ENCODE peak calls at places on chromosomes 2 and 18, in seven cellular contexts. One of them, this sample, is unnamed.

GRCh38 chr2:46518848-46519247 is 39.5 kb downstream of the TMEM247 start:
- DNase-seq in CD4-positive, alpha-beta T cell: no peak
- DNase-seq in activated naive CD4-positive, alpha-beta T cell: no peak
- DNase-seq in NCI-H69: no peak
- DNase-seq in ELR: no peak
- DNase-seq in hippocampal formation: peak; percentile 21
- DNase-seq in neural progenitor cell: no peak
- DNase-seq in this sample: peak; percentile 10

GRCh38 chr2:109721117-109721504 is 73.0 kb upstream of the RGPD5 start:
- DNase-seq in CD4-positive, alpha-beta T cell: no peak
- DNase-seq in activated naive CD4-positive, alpha-beta T cell: no peak
- DNase-seq in NCI-H69: no peak
- DNase-seq in ELR: no peak
- DNase-seq in hippocampal formation: no peak
- DNase-seq in neural progenitor cell: no peak
- DNase-seq in this sample: no peak

GRCh38 chr2:111168528-111168929 is 47.8 kb downstream of the BCL2L11 start:
- DNase-seq in CD4-positive, alpha-beta T cell: peak; percentile 38
- DNase-seq in activated naive CD4-positive, alpha-beta T cell: no peak
- DNase-seq in NCI-H69: peak; percentile 11
- DNase-seq in ELR: peak; percentile 87
- DNase-seq in hippocampal formation: no peak
- DNase-seq in neural progenitor cell: no peak
- DNase-seq in this sample: peak; percentile 66

GRCh38 chr18:78479443-78479842 is 500.2 kb upstream of the SALL3 start:
- DNase-seq in CD4-positive, alpha-beta T cell: no peak
- DNase-seq in activated naive CD4-positive, alpha-beta T cell: no peak
- DNase-seq in NCI-H69: no peak
- DNase-seq in ELR: no peak
- DNase-seq in hippocampal formation: no peak
- DNase-seq in neural progenitor cell: no peak
- DNase-seq in this sample: no peak

GRCh38 chr2:221570321-221571107 is 1.6 kb downstream of the EPHA4 start:
- DNase-seq in CD4-positive, alpha-beta T cell: peak; percentile 15
- DNase-seq in activated naive CD4-positive, alpha-beta T cell: no peak
- DNase-seq in NCI-H69: peak; percentile 79
- DNase-seq in ELR: peak; percentile 13
- DNase-seq in hippocampal formation: no peak
- DNase-seq in neural progenitor cell: peak; percentile 75
- DNase-seq in this sample: no peak

GRCh38 chr18:33495278-33495677 is 54.8 kb upstream of the CCDC178 start:
- DNase-seq in CD4-positive, alpha-beta T cell: no peak
- DNase-seq in activated naive CD4-positive, alpha-beta T cell: no peak
- DNase-seq in NCI-H69: peak; percentile 94
- DNase-seq in ELR: no peak
- DNase-seq in hippocampal formation: peak; percentile 28
- DNase-seq in neural progenitor cell: peak; percentile 70
- DNase-seq in this sample: no peak

GRCh38 chr2:109213646-109214417 is 84.8 kb downstream of the SH3RF3 start:
- DNase-seq in CD4-positive, alpha-beta T cell: peak; percentile 53
- DNase-seq in activated naive CD4-positive, alpha-beta T cell: no peak
- DNase-seq in NCI-H69: no peak
- DNase-seq in ELR: peak; percentile 92
- DNase-seq in hippocampal formation: no peak
- DNase-seq in neural progenitor cell: no peak
- DNase-seq in this sample: peak; percentile 86

GRCh38 chr2:108916397-108917077 is 72.5 kb downstream of the EDAR start:
- DNase-seq in CD4-positive, alpha-beta T cell: no peak
- DNase-seq in activated naive CD4-positive, alpha-beta T cell: no peak
- DNase-seq in NCI-H69: peak; percentile 80
- DNase-seq in ELR: no peak
- DNase-seq in hippocampal formation: no peak
- DNase-seq in neural progenitor cell: no peak
- DNase-seq in this sample: no peak

GRCh38 chr2:42185200-42185921 is 16.2 kb downstream of the EML4 start:
- DNase-seq in CD4-positive, alpha-beta T cell: no peak
- DNase-seq in activated naive CD4-positive, alpha-beta T cell: no peak
- DNase-seq in NCI-H69: no peak
- DNase-seq in ELR: no peak
- DNase-seq in hippocampal formation: no peak
- DNase-seq in neural progenitor cell: no peak
- DNase-seq in this sample: no peak

GRCh38 chr18:79949571-79950439 is 1.6 kb downstream of the SLC66A2 start:
- DNase-seq in CD4-positive, alpha-beta T cell: no peak
- DNase-seq in activated naive CD4-positive, alpha-beta T cell: no peak
- DNase-seq in NCI-H69: peak; percentile 39
- DNase-seq in ELR: no peak
- DNase-seq in hippocampal formation: no peak
- DNase-seq in neural progenitor cell: no peak
- DNase-seq in this sample: no peak

GRCh38 chr2:90069290-90069894 is 1377.9 kb downstream of the RPIA start:
- DNase-seq in CD4-positive, alpha-beta T cell: no peak
- DNase-seq in activated naive CD4-positive, alpha-beta T cell: no peak
- DNase-seq in NCI-H69: no peak
- DNase-seq in ELR: peak; percentile 9
- DNase-seq in hippocampal formation: no peak
- DNase-seq in neural progenitor cell: no peak
- DNase-seq in this sample: no peak

GRCh38 chr2:102021776-102022175 is 30.0 kb downstream of the IL1R2 start:
- DNase-seq in CD4-positive, alpha-beta T cell: no peak
- DNase-seq in activated naive CD4-positive, alpha-beta T cell: no peak
- DNase-seq in NCI-H69: no peak
- DNase-seq in ELR: no peak
- DNase-seq in hippocampal formation: no peak
- DNase-seq in neural progenitor cell: no peak
- DNase-seq in this sample: no peak

GRCh38 chr2:46991985-46992384 is 76.4 kb upstream of the MCFD2 start:
- DNase-seq in CD4-positive, alpha-beta T cell: no peak
- DNase-seq in activated naive CD4-positive, alpha-beta T cell: no peak
- DNase-seq in NCI-H69: no peak
- DNase-seq in ELR: no peak
- DNase-seq in hippocampal formation: no peak
- DNase-seq in neural progenitor cell: no peak
- DNase-seq in this sample: no peak

GRCh38 chr2:24365051-24365450 is 4.7 kb upstream of the ITSN2 start:
- DNase-seq in CD4-positive, alpha-beta T cell: no peak
- DNase-seq in activated naive CD4-positive, alpha-beta T cell: no peak
- DNase-seq in NCI-H69: peak; percentile 80
- DNase-seq in ELR: no peak
- DNase-seq in hippocampal formation: no peak
- DNase-seq in neural progenitor cell: no peak
- DNase-seq in this sample: no peak

GRCh38 chr2:98852903-98853302 is 83.1 kb downstream of the CRACDL start:
- DNase-seq in CD4-positive, alpha-beta T cell: no peak
- DNase-seq in activated naive CD4-positive, alpha-beta T cell: no peak
- DNase-seq in NCI-H69: no peak
- DNase-seq in ELR: no peak
- DNase-seq in hippocampal formation: no peak
- DNase-seq in neural progenitor cell: no peak
- DNase-seq in this sample: no peak

GRCh38 chr2:160367887-160368286 is 125.7 kb downstream of the RBMS1 start:
- DNase-seq in CD4-positive, alpha-beta T cell: no peak
- DNase-seq in activated naive CD4-positive, alpha-beta T cell: no peak
- DNase-seq in NCI-H69: no peak
- DNase-seq in ELR: peak; percentile 92
- DNase-seq in hippocampal formation: no peak
- DNase-seq in neural progenitor cell: no peak
- DNase-seq in this sample: peak; percentile 30

GRCh38 chr2:119523959-119524694 is at the start of gene SCTR:
- DNase-seq in CD4-positive, alpha-beta T cell: no peak
- DNase-seq in activated naive CD4-positive, alpha-beta T cell: no peak
- DNase-seq in NCI-H69: peak; percentile 12
- DNase-seq in ELR: no peak
- DNase-seq in hippocampal formation: no peak
- DNase-seq in neural progenitor cell: peak; percentile 77
- DNase-seq in this sample: no peak

GRCh38 chr2:219228026-219228744 is 1.3 kb downstream of the ATG9A start:
- DNase-seq in CD4-positive, alpha-beta T cell: no peak
- DNase-seq in activated naive CD4-positive, alpha-beta T cell: no peak
- DNase-seq in NCI-H69: peak; percentile 18
- DNase-seq in ELR: peak; percentile 16
- DNase-seq in hippocampal formation: no peak
- DNase-seq in neural progenitor cell: no peak
- DNase-seq in this sample: no peak

GRCh38 chr2:108917526-108917925 is 71.5 kb downstream of the EDAR start:
- DNase-seq in CD4-positive, alpha-beta T cell: no peak
- DNase-seq in activated naive CD4-positive, alpha-beta T cell: no peak
- DNase-seq in NCI-H69: peak; percentile 17
- DNase-seq in ELR: no peak
- DNase-seq in hippocampal formation: no peak
- DNase-seq in neural progenitor cell: no peak
- DNase-seq in this sample: no peak

GRCh38 chr2:179558010-179558911 is 293.6 kb upstream of the SESTD1 start:
- DNase-seq in CD4-positive, alpha-beta T cell: no peak
- DNase-seq in activated naive CD4-positive, alpha-beta T cell: no peak
- DNase-seq in NCI-H69: peak; percentile 73
- DNase-seq in ELR: no peak
- DNase-seq in hippocampal formation: no peak
- DNase-seq in neural progenitor cell: peak; percentile 6
- DNase-seq in this sample: no peak

GRCh38 chr18:22570492-22570891 is 152.8 kb upstream of the CTAGE1 start:
- DNase-seq in CD4-positive, alpha-beta T cell: no peak
- DNase-seq in activated naive CD4-positive, alpha-beta T cell: no peak
- DNase-seq in NCI-H69: no peak
- DNase-seq in ELR: no peak
- DNase-seq in hippocampal formation: no peak
- DNase-seq in neural progenitor cell: no peak
- DNase-seq in this sample: no peak

GRCh38 chr2:212905640-212906201 is 245.7 kb downstream of the IKZF2 start:
- DNase-seq in CD4-positive, alpha-beta T cell: no peak
- DNase-seq in activated naive CD4-positive, alpha-beta T cell: no peak
- DNase-seq in NCI-H69: peak; percentile 61
- DNase-seq in ELR: peak; percentile 69
- DNase-seq in hippocampal formation: no peak
- DNase-seq in neural progenitor cell: peak; percentile 53
- DNase-seq in this sample: no peak

GRCh38 chr2:2663401-2664036 is 332.4 kb upstream of the MYT1L start:
- DNase-seq in CD4-positive, alpha-beta T cell: no peak
- DNase-seq in activated naive CD4-positive, alpha-beta T cell: no peak
- DNase-seq in NCI-H69: no peak
- DNase-seq in ELR: no peak
- DNase-seq in hippocampal formation: no peak
- DNase-seq in neural progenitor cell: no peak
- DNase-seq in this sample: no peak

GRCh38 chr2:45698538-45698937 is 47.1 kb downstream of the PRKCE start:
- DNase-seq in CD4-positive, alpha-beta T cell: no peak
- DNase-seq in activated naive CD4-positive, alpha-beta T cell: no peak
- DNase-seq in NCI-H69: no peak
- DNase-seq in ELR: peak; percentile 48
- DNase-seq in hippocampal formation: no peak
- DNase-seq in neural progenitor cell: no peak
- DNase-seq in this sample: no peak

GRCh38 chr2:10608273-10608672 is 81.5 kb downstream of the NOL10 start:
- DNase-seq in CD4-positive, alpha-beta T cell: no peak
- DNase-seq in activated naive CD4-positive, alpha-beta T cell: no peak
- DNase-seq in NCI-H69: no peak
- DNase-seq in ELR: no peak
- DNase-seq in hippocampal formation: no peak
- DNase-seq in neural progenitor cell: no peak
- DNase-seq in this sample: no peak

GRCh38 chr2:60644942-60645341 is 91.5 kb upstream of the BCL11A start:
- DNase-seq in CD4-positive, alpha-beta T cell: no peak
- DNase-seq in activated naive CD4-positive, alpha-beta T cell: no peak
- DNase-seq in NCI-H69: no peak
- DNase-seq in ELR: no peak
- DNase-seq in hippocampal formation: peak; percentile 23
- DNase-seq in neural progenitor cell: no peak
- DNase-seq in this sample: no peak

GRCh38 chr2:149065236-149065635 is 26.7 kb downstream of the LYPD6B start:
- DNase-seq in CD4-positive, alpha-beta T cell: no peak
- DNase-seq in activated naive CD4-positive, alpha-beta T cell: no peak
- DNase-seq in NCI-H69: peak; percentile 3
- DNase-seq in ELR: peak; percentile 29
- DNase-seq in hippocampal formation: no peak
- DNase-seq in neural progenitor cell: no peak
- DNase-seq in this sample: no peak